ENCODE peak calls at places on chromosomes 4 and X, in eight cellular contexts. A is stimulated activated CD4-positive, alpha-beta T cell treated with anti-CD3 and anti-CD28 coated beads, Interleukin-15, amount 100 ng/mL, for 1 hour; K is CD8-positive, alpha-beta T cell; D is cardiac muscle cell; X is H9; B is astrocyte of the spinal cord; Z is choroid plexus epithelial cell; R is activated T-helper 1 cell treated with anti-CD3 and anti-CD28 coated beads, Interleukin-2, amount 50 U/mL, for 16 hours. U is an unnamed sample.
A peak's percentile ranks its signal among the peaks of the same experiment; 100 is the strongest.

GRCh38 chrX:23901065-23901464 is 6.7 kb downstream of the APOO start:
- DNase-seq in A (no peak), K (no peak), D (peak; percentile 68), X (no peak), B (peak; percentile 69), Z (peak; percentile 86), R (no peak), U (no peak)

GRCh38 chrX:143306991-143307965 is 210.0 kb downstream of the SPANXN3 start:
- DNase-seq in A (no peak), K (no peak), D (no peak), X (no peak), B (no peak), Z (no peak), R (no peak), U (peak; percentile 55)

GRCh38 chr4:85084371-85085170 is 118.1 kb upstream of the WDFY3 start:
- DNase-seq in A (no peak), K (no peak), D (peak; percentile 87), X (no peak), B (peak; percentile 83), Z (peak; percentile 91), R (no peak), U (peak; percentile 50)

GRCh38 chrX:72060196-72060974 is 71.3 kb downstream of the RTL5 start:
- DNase-seq in A (no peak), K (no peak), D (peak; percentile 23), X (peak; percentile 59), B (no peak), Z (peak; percentile 29), R (no peak), U (no peak)

GRCh38 chr4:186904104-186904503 is 180.4 kb upstream of the FAT1 start:
- DNase-seq in A (no peak), K (no peak), D (peak; percentile 73), X (no peak), B (peak; percentile 78), Z (peak; percentile 92), R (no peak), U (no peak)

GRCh38 chr4:19944251-19944650 is 307.5 kb upstream of the SLIT2 start:
- DNase-seq in A (no peak), K (no peak), D (no peak), X (no peak), B (no peak), Z (peak; percentile 34), R (no peak), U (no peak)

GRCh38 chr4:24489870-24490269 is 94.5 kb downstream of the DHX15 start:
- DNase-seq in A (no peak), K (no peak), D (peak; percentile 44), X (no peak), B (no peak), Z (peak; percentile 54), R (no peak), U (no peak)

GRCh38 chr4:159432436-159432835 is 329.6 kb downstream of the RAPGEF2 start:
- DNase-seq in A (no peak), K (no peak), D (no peak), X (no peak), B (no peak), Z (no peak), R (no peak), U (no peak)

GRCh38 chrX:70007946-70008345 is 41.8 kb downstream of the AWAT2 start:
- DNase-seq in A (no peak), K (no peak), D (peak; percentile 47), X (no peak), B (no peak), Z (no peak), R (no peak), U (no peak)

U was measured in NCI-H2081.